ENCODE peak calls at places on chromosomes 7 and 10, in nine cellular contexts. N is GDM1; Z is GOT3; X is posterior cingulate gyrus; G is iPS DF 6.9; E is MCF 10A; F is activated naive CD4-positive, alpha-beta T cell treated with Interleukin-2 at 50 U/mL for 16 hours; I is aorta; S is CD8-positive, alpha-beta T cell. O is an unnamed sample.

GRCh38 chr7:134875867-134876266 is 96.4 kb downstream of the CALD1 start:
- DNase-seq in G (no peak), Z (no peak), N (no peak), S (no peak), I (no peak), E (peak), X (no peak), F (no peak), O (no peak)

GRCh38 chr7:29154076-29154475 is 7.7 kb upstream of the CPVL start:
- DNase-seq in S (no peak), I (no peak), X (no peak), E (no peak), Z (no peak), F (no peak), G (no peak), N (no peak), O (no peak)

GRCh38 chr10:76082956-76083355 is 651.5 kb downstream of the LRMDA start:
- DNase-seq in S (no peak), N (no peak), I (no peak), E (peak), Z (no peak), F (no peak), X (no peak), G (peak), O (peak)

GRCh38 chr7:122975341-122975740 is 20.2 kb downstream of the TAS2R16 start:
- DNase-seq in F (no peak), Z (no peak), N (no peak), G (no peak), E (no peak), X (no peak), I (no peak), S (no peak), O (no peak)

GRCh38 chr10:64659311-64659710 is 1138.1 kb downstream of the REEP3 start:
- DNase-seq in I (no peak), G (no peak), X (no peak), E (no peak), F (no peak), Z (no peak), N (no peak), S (no peak), O (no peak)

GRCh38 chr7:47819054-47819920 is 129.0 kb downstream of the PKD1L1 start:
- DNase-seq in N (peak), F (peak), X (peak), I (peak), G (peak), E (peak), Z (peak), S (peak), O (peak)

GRCh38 chr10:133442191-133442966 is 11.4 kb upstream of the SCART1 start:
- DNase-seq in G (no peak), E (no peak), Z (no peak), S (no peak), X (peak), F (peak), I (peak), N (peak), O (no peak)

GRCh38 chr7:150801946-150802771 is 1.6 kb downstream of the TMEM176A start:
- DNase-seq in S (no peak), G (no peak), I (no peak), X (no peak), N (no peak), E (no peak), F (no peak), Z (no peak), O (no peak)

GRCh38 chr10:91924212-91925021 is 847 bp downstream of the BTAF1 start:
- DNase-seq in F (no peak), N (no peak), X (no peak), E (no peak), G (no peak), S (no peak), Z (no peak), I (no peak), O (no peak)

GRCh38 chr7:69932034-69932628 is 333.9 kb downstream of the AUTS2 start:
- DNase-seq in G (peak), I (no peak), N (no peak), Z (no peak), S (no peak), X (peak), E (no peak), F (no peak), O (no peak)

GRCh38 chr10:34922138-34922537 is 107.0 kb upstream of the PARD3 start:
- DNase-seq in E (peak), X (no peak), F (no peak), Z (no peak), S (no peak), I (no peak), G (no peak), N (no peak), O (no peak)

GRCh38 chr10:47238331-47239095 is 61.5 kb upstream of the GDF10 start:
- DNase-seq in S (no peak), I (no peak), F (no peak), N (no peak), E (no peak), X (peak), G (no peak), Z (no peak), O (no peak)

GRCh38 chr10:101783736-101784118 is 481 bp upstream of the NPM3 start:
- DNase-seq in X (peak), I (peak), Z (no peak), E (no peak), N (no peak), S (no peak), G (no peak), F (no peak), O (no peak)

GRCh38 chr7:50641442-50642405 is 76.5 kb upstream of the DDC start:
- DNase-seq in I (peak), X (peak), Z (no peak), N (no peak), G (no peak), S (no peak), F (no peak), E (no peak), O (no peak)